ENCODE peak calls at places on chromosome 21, in four cellular contexts. R, K, W and P are unnamed samples.

GRCh38 chr21:17387030-17387617 is 125.7 kb upstream of the CXADR start:
- DNase-seq in R (peak), K (peak), W (peak), P (peak)

GRCh38 chr21:31180256-31181088 is 142.2 kb upstream of the KRTAP19-8 start:
- DNase-seq in R (no peak), K (peak), W (peak), P (peak)

GRCh38 chr21:14843991-14844390 is 220.8 kb downstream of the NRIP1 start:
- DNase-seq in R (no peak), K (no peak), W (no peak), P (no peak)

GRCh38 chr21:29230541-29231275 is 68.0 kb upstream of the BACH1 start:
- DNase-seq in R (no peak), K (no peak), W (no peak), P (no peak)

GRCh38 chr21:15063821-15064575 is 802 bp downstream of the NRIP1 start:
- DNase-seq in R (no peak), K (no peak), W (peak), P (peak)

GRCh38 chr21:27528697-27529096 is 561.8 kb upstream of the ADAMTS5 start:
- DNase-seq in R (no peak), K (no peak), W (no peak), P (no peak)

GRCh38 chr21:26148834-26149354 is 21.7 kb downstream of the APP start:
- DNase-seq in R (no peak), K (no peak), W (no peak), P (no peak)

GRCh38 chr21:27582246-27582945 is 615.5 kb upstream of the ADAMTS5 start:
- DNase-seq in R (no peak), K (no peak), W (no peak), P (no peak)

GRCh38 chr21:31526040-31526439 is 133.5 kb upstream of the SOD1 start:
- DNase-seq in R (no peak), K (no peak), W (no peak), P (no peak)

GRCh38 chr21:21688877-21689276 is 690.7 kb downstream of the NCAM2 start:
- DNase-seq in R (no peak), K (no peak), W (peak), P (no peak)

GRCh38 chr21:28644762-28645161 is 347.9 kb downstream of the LTN1 start:
- DNase-seq in R (no peak), K (no peak), W (no peak), P (no peak)

GRCh38 chr21:21002137-21002536 is 3.9 kb downstream of the NCAM2 start:
- DNase-seq in R (no peak), K (no peak), W (no peak), P (no peak)

GRCh38 chr21:36425286-36425685 is 40.1 kb downstream of the CHAF1B start:
- DNase-seq in R (no peak), K (no peak), W (no peak), P (no peak)

GRCh38 chr21:27827972-27828371 is 861.1 kb upstream of the ADAMTS5 start:
- DNase-seq in R (no peak), K (no peak), W (no peak), P (no peak)

GRCh38 chr21:18235545-18235944 is 9.1 kb upstream of the CHODL start:
- DNase-seq in R (no peak), K (no peak), W (no peak), P (no peak)

GRCh38 chr21:18716578-18717138 is 313.1 kb upstream of the TMPRSS15 start:
- DNase-seq in R (no peak), K (no peak), W (no peak), P (no peak)

GRCh38 chr21:14056771-14057191 is 154.0 kb downstream of the LIPI start:
- DNase-seq in R (no peak), K (no peak), W (no peak), P (no peak)

GRCh38 chr21:31343680-31344480 is at the start of gene TIAM1:
- DNase-seq in R (no peak), K (no peak), W (peak), P (no peak)

GRCh38 chr21:32426066-32426465 is 13.6 kb downstream of the EVA1C start:
- DNase-seq in R (no peak), K (no peak), W (no peak), P (no peak)

GRCh38 chr21:26920055-26920454 is 46.8 kb downstream of the ADAMTS5 start:
- DNase-seq in R (no peak), K (no peak), W (no peak), P (no peak)

GRCh38 chr21:18529253-18529652 is 125.7 kb upstream of the TMPRSS15 start:
- DNase-seq in R (no peak), K (no peak), W (no peak), P (no peak)

GRCh38 chr21:31948681-31949080 is 75.9 kb downstream of the HUNK start:
- DNase-seq in R (no peak), K (no peak), W (no peak), P (no peak)

GRCh38 chr21:29196021-29196663 is 65.7 kb downstream of the MAP3K7CL start:
- DNase-seq in R (peak), K (peak), W (peak), P (peak)

GRCh38 chr21:28762357-28762735 is 230.3 kb downstream of the LTN1 start:
- DNase-seq in R (no peak), K (no peak), W (no peak), P (no peak)

GRCh38 chr21:18275740-18276139 is 31.1 kb downstream of the CHODL start:
- DNase-seq in R (no peak), K (no peak), W (no peak), P (no peak)

DNA sequence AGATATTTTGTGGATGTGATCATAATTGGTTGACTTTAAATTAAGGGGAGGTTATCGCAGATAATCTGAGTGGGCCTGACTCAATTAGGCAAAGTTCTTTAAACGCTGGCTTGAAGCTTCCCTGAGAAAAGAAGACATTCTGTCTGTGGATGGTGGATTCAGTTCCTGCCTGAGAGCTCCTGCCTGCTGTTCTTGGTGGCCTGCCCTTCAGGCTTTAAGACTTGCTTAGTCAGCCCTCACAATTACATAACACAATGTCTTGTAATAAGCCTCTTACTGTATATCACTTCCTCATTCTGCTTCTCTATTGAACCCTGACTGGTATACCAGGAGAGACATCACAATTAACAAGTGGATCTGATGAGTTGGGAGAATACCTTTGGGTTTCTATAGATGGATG is 50.2 kb downstream of the KCNJ6 start:
- DNase-seq in R (no peak), K (no peak), W (no peak), P (no peak)
- TF ChIP-seq ZBTB33 in R (no peak), K (no peak), W (no peak), P (no peak)

GRCh38 chr21:45286671-45287437 is 841 bp downstream of the POFUT2 start:
- DNase-seq in R (no peak), K (no peak), W (peak), P (peak)

GRCh38 chr21:45289134-45289533 is 1.4 kb upstream of the POFUT2 start:
- DNase-seq in R (no peak), K (no peak), W (no peak), P (no peak)

GRCh38 chr21:45289655-45290515 is 2.2 kb upstream of the POFUT2 start:
- DNase-seq in R (no peak), K (no peak), W (peak), P (no peak)

GRCh38 chr21:45287438-45288391 is at the start of gene POFUT2:
- DNase-seq in R (peak), K (peak), W (peak), P (peak)

GRCh38 chr21:45288441-45288841 is 746 bp upstream of the POFUT2 start:
- DNase-seq in R (no peak), K (no peak), W (no peak), P (no peak)
- TF ChIP-seq GABPA in R (no peak), K (no peak), W (no peak), P (no peak)

DNA sequence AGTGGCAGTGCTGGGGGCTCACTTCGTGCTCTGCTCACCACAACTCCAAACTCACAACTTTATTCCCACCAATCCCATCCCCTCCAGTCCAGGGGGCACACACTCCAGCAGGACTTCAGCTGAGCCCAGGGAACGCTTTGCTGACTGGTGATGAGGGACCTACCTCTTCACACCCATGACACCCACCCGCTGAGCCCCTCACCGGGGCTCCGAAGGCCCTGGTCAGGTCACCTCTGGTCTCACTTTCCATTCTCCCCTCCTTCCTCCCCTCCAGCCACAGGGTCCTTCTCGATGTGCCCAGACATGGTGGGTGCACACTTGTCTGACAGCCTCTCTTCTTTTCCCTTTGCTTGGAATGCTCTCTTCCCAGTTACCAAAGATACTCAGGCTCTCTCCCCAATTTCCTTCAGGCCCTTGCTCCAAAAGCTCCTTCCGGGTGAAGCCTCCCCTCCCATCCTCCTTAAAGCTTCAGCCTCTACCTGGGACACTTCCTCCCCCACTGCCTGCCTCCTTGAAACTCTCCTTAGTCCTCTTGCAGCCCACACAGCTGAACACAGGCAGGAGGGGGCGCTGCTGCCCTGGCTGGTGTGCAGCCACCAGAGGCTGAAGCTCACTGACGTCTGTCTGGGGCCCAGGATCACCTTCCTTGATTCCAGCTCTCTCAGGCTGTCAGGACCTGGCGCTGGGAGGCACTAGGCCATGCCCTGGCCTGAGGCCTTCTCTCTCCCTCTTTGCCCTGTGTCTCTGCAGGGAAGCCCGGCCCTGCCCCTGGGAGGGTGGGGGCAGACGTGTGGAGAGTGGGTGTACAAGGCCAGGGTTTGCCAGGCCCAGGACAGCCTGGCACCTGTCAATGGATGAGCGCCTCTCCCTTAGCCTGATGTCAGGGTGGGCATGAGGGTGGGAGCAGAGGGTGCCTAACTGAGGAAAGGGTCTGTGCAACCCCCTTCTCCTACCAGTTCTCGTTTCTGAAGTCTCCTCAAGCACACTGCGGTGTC is 1.6 kb downstream of the KCNE1 start:
- DNase-seq in R (no peak), K (peak), W (peak), P (peak)
- TF ChIP-seq ZBTB33 in R (no peak), K (no peak), W (no peak), P (no peak)

DNA sequence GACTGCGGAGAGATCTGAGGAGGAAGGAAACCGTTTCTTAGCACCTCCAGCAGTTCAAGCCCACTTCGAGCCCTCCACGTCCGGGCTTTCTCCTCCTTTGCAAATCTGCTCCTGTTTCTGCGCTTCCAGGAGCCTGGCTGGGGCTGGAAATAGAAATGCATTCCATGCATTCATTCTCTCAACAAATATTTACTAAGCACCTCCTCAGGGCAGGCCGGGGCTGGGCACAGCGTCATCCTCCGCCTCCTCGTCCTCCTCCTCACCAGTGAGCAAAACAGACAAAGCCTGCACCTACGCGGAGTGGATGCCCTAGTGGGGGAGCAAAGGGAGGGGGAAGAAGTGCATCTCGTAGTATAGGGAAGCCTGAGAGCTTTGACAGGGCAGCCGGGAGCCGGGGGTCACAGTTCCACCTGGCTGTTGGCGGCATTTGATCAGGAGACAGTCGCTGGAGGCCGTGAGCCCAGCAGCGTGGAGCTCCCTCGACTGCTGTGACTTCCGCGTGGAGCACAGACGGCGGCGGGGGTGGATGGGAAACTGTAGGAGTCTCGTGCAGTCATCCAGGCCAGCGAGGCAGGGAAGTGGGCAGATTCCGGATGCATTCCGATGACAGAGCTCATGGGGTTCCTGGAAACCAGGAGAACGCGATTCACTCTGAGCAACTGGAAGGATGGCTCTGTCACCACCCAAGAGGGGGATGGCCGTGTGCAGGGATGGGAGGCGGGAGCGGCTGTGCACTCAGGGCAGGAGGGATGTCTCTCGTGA is 93.4 kb downstream of the SIK1 start:
- DNase-seq in R (no peak), K (peak), W (no peak), P (no peak)
- TF ChIP-seq GABPA in R (no peak), K (no peak), W (no peak), P (no peak)

GRCh38 chr21:45768011-45768740 is 124.7 kb downstream of the PCBP3 start:
- DNase-seq in R (no peak), K (no peak), W (no peak), P (no peak)
- TF ChIP-seq ZBTB33 in R (no peak), K (no peak), W (no peak), P (no peak)

GRCh38 chr21:41877901-41878830 is 978 bp downstream of the PRDM15 start:
- DNase-seq in R (no peak), K (no peak), W (peak), P (peak)
- TF ChIP-seq GABPA in R (no peak), K (no peak), W (no peak), P (no peak)

DNA sequence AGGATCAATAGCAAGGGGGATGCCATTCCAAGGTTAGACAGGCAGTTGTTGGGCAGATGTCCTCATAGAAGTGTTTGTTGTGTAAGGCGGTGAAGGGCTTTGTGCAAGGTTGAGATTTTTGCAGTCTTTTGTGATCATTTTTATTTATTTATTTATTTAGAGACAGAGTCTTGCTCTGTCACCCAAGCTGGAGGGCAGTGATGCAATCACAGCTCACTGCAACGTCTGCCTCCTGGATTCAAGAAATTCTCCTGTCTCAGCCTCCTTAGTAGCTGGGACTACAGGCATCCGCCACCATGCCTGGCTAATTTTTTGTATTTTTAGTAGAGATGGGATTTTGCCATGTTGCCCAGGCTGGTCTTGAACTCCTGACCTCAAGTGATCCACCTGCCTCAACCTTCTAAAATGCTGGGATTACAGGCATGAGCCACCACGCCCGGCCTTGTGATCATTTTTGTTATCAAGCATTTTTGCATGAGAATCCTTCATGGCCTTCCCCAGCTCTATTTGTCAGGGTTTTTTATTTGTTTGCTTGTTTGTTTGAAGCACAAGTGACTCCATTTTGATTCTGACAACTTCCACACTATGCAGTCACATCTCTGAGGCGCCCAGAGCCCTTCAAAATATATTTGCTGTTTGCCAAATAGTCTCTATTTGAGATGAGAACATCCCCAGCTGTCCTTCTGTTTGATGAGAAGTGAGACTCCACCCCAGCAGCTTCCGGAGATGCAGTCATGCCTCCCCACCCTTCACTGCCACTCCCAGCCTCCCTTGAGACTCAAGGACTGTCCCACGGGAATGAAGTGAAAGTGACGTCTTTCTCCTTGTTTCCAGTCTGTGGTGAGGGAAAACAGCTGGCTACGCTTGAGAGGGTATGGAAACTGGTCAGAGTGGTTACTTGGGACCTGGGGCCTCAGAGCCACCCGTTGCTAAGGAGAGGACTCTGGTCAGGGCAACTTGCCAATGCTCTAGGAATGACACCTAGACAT is 38.0 kb downstream of the TMEM50B start:
- DNase-seq in R (peak), K (no peak), W (no peak), P (no peak)
- TF ChIP-seq ZBTB33 in R (no peak), K (no peak), W (no peak), P (no peak)

GRCh38 chr21:39083377-39084008 is 99.8 kb downstream of the PSMG1 start:
- DNase-seq in R (no peak), K (no peak), W (no peak), P (no peak)

GRCh38 chr21:39084979-39085729 is 98.1 kb downstream of the PSMG1 start:
- DNase-seq in R (no peak), K (peak), W (no peak), P (no peak)

GRCh38 chr21:39084073-39084472 is 99.2 kb downstream of the PSMG1 start:
- DNase-seq in R (no peak), K (no peak), W (no peak), P (no peak)

GRCh38 chr21:39080366-39080765 is 102.9 kb downstream of the PSMG1 start:
- DNase-seq in R (no peak), K (no peak), W (no peak), P (no peak)

GRCh38 chr21:39082656-39083376 is 100.4 kb downstream of the PSMG1 start:
- DNase-seq in R (no peak), K (peak), W (no peak), P (peak)
- TF ChIP-seq GABPA in R (no peak), K (no peak), W (no peak), P (no peak)

GRCh38 chr21:40052276-40052675 is 185.0 kb downstream of the PCP4 start:
- DNase-seq in R (no peak), K (no peak), W (no peak), P (no peak)

GRCh38 chr21:40054403-40054802 is 187.2 kb downstream of the PCP4 start:
- DNase-seq in R (no peak), K (no peak), W (no peak), P (no peak)

GRCh38 chr21:40051801-40052200 is 184.6 kb downstream of the PCP4 start:
- DNase-seq in R (no peak), K (no peak), W (no peak), P (no peak)

GRCh38 chr21:40056031-40056430 is 188.8 kb downstream of the PCP4 start:
- DNase-seq in R (no peak), K (no peak), W (no peak), P (no peak)

DNA sequence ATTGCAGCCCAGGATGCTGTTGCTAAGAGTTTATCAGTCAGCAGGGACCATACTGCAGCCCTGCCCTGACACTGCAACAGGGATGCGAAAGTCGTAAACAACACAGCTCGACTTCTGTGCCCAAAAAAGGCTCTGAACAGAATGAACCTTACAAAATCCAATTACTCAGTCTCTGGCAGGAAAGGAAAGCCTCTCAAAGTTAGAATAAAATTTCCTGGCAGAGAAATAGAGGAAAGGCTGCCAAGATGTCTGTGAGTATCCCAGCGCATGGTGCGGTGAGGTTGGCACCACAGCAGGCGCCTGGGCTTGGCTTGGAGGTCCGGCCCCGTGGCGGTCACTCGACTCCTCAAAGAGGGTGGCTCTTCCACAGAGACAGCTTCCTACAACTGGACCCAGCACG is 185.8 kb downstream of the PCP4 start:
- DNase-seq in R (no peak), K (no peak), W (peak), P (no peak)
- TF ChIP-seq ZBTB33 in R (no peak), K (no peak), W (no peak), P (no peak)